ENCODE peak calls at places on chromosome 1, in nine cellular contexts. One of them, this sample, is unnamed.

GRCh38 chr1:63317007-63317813 is 5.2 kb upstream of the FOXD3 start:
- DNase-seq in NCI-H1417: no peak
- DNase-seq in CD4-positive, alpha-beta memory T cell: peak
- DNase-seq in GM03348: peak
- DNase-seq in breast epithelium: peak
- DNase-seq in central memory CD8-positive, alpha-beta T cell: peak
- DNase-seq in left colon: peak
- DNase-seq in pancreas: peak
- DNase-seq in activated CD4-positive, alpha-beta T cell treated with anti-CD3 and anti-CD28 coated beads, Interleukin-2, amount 10 ng/mL, durations not matched to agents 7 days and 5 days: peak
- DNase-seq in this sample: peak

GRCh38 chr1:224528900-224529299 is 87.2 kb upstream of the CNIH3 start:
- DNase-seq in pancreas: no peak
- DNase-seq in NCI-H1417: no peak
- DNase-seq in left colon: no peak
- DNase-seq in GM03348: peak
- DNase-seq in activated CD4-positive, alpha-beta T cell treated with anti-CD3 and anti-CD28 coated beads, Interleukin-2, amount 10 ng/mL, durations not matched to agents 7 days and 5 days: no peak
- DNase-seq in central memory CD8-positive, alpha-beta T cell: no peak
- DNase-seq in CD4-positive, alpha-beta memory T cell: no peak
- DNase-seq in breast epithelium: no peak
- DNase-seq in this sample: no peak

GRCh38 chr1:99348375-99349132 is 84.3 kb downstream of the PLPPR4 start:
- DNase-seq in left colon: no peak
- DNase-seq in activated CD4-positive, alpha-beta T cell treated with anti-CD3 and anti-CD28 coated beads, Interleukin-2, amount 10 ng/mL, durations not matched to agents 7 days and 5 days: no peak
- DNase-seq in CD4-positive, alpha-beta memory T cell: no peak
- DNase-seq in breast epithelium: no peak
- DNase-seq in central memory CD8-positive, alpha-beta T cell: no peak
- DNase-seq in GM03348: no peak
- DNase-seq in NCI-H1417: no peak
- DNase-seq in pancreas: no peak
- DNase-seq in this sample: no peak

GRCh38 chr1:147892216-147892615 is 10.4 kb upstream of the GJA8 start:
- DNase-seq in NCI-H1417: no peak
- DNase-seq in GM03348: no peak
- DNase-seq in pancreas: no peak
- DNase-seq in left colon: no peak
- DNase-seq in central memory CD8-positive, alpha-beta T cell: no peak
- DNase-seq in breast epithelium: no peak
- DNase-seq in CD4-positive, alpha-beta memory T cell: no peak
- DNase-seq in activated CD4-positive, alpha-beta T cell treated with anti-CD3 and anti-CD28 coated beads, Interleukin-2, amount 10 ng/mL, durations not matched to agents 7 days and 5 days: peak
- DNase-seq in this sample: no peak

GRCh38 chr1:11453742-11454442 is 25.1 kb upstream of the DISP3 start:
- DNase-seq in GM03348: no peak
- DNase-seq in NCI-H1417: no peak
- DNase-seq in central memory CD8-positive, alpha-beta T cell: no peak
- DNase-seq in breast epithelium: no peak
- DNase-seq in left colon: no peak
- DNase-seq in pancreas: no peak
- DNase-seq in CD4-positive, alpha-beta memory T cell: no peak
- DNase-seq in activated CD4-positive, alpha-beta T cell treated with anti-CD3 and anti-CD28 coated beads, Interleukin-2, amount 10 ng/mL, durations not matched to agents 7 days and 5 days: no peak
- DNase-seq in this sample: no peak

GRCh38 chr1:14880456-14881316 is 272.9 kb upstream of the TMEM51 start:
- DNase-seq in breast epithelium: no peak
- DNase-seq in activated CD4-positive, alpha-beta T cell treated with anti-CD3 and anti-CD28 coated beads, Interleukin-2, amount 10 ng/mL, durations not matched to agents 7 days and 5 days: no peak
- DNase-seq in CD4-positive, alpha-beta memory T cell: no peak
- DNase-seq in central memory CD8-positive, alpha-beta T cell: no peak
- DNase-seq in left colon: no peak
- DNase-seq in pancreas: no peak
- DNase-seq in GM03348: peak
- DNase-seq in NCI-H1417: no peak
- DNase-seq in this sample: no peak

GRCh38 chr1:102431253-102431652 is 434.5 kb upstream of the OLFM3 start:
- DNase-seq in CD4-positive, alpha-beta memory T cell: no peak
- DNase-seq in NCI-H1417: no peak
- DNase-seq in pancreas: no peak
- DNase-seq in breast epithelium: no peak
- DNase-seq in central memory CD8-positive, alpha-beta T cell: no peak
- DNase-seq in GM03348: no peak
- DNase-seq in left colon: no peak
- DNase-seq in activated CD4-positive, alpha-beta T cell treated with anti-CD3 and anti-CD28 coated beads, Interleukin-2, amount 10 ng/mL, durations not matched to agents 7 days and 5 days: no peak
- DNase-seq in this sample: no peak

GRCh38 chr1:196344462-196344861 is 263.8 kb downstream of the KCNT2 start:
- DNase-seq in NCI-H1417: no peak
- DNase-seq in activated CD4-positive, alpha-beta T cell treated with anti-CD3 and anti-CD28 coated beads, Interleukin-2, amount 10 ng/mL, durations not matched to agents 7 days and 5 days: no peak
- DNase-seq in pancreas: no peak
- DNase-seq in breast epithelium: no peak
- DNase-seq in left colon: no peak
- DNase-seq in central memory CD8-positive, alpha-beta T cell: no peak
- DNase-seq in CD4-positive, alpha-beta memory T cell: no peak
- DNase-seq in GM03348: no peak
- DNase-seq in this sample: no peak

GRCh38 chr1:15848143-15848928 is 829 bp downstream of the SPEN start:
- DNase-seq in CD4-positive, alpha-beta memory T cell: peak
- DNase-seq in pancreas: peak
- DNase-seq in central memory CD8-positive, alpha-beta T cell: peak
- DNase-seq in NCI-H1417: peak
- DNase-seq in GM03348: peak
- DNase-seq in activated CD4-positive, alpha-beta T cell treated with anti-CD3 and anti-CD28 coated beads, Interleukin-2, amount 10 ng/mL, durations not matched to agents 7 days and 5 days: peak
- DNase-seq in breast epithelium: no peak
- DNase-seq in left colon: no peak
- DNase-seq in this sample: peak

GRCh38 chr1:7315316-7315715 is 455.8 kb upstream of the VAMP3 start:
- DNase-seq in breast epithelium: no peak
- DNase-seq in activated CD4-positive, alpha-beta T cell treated with anti-CD3 and anti-CD28 coated beads, Interleukin-2, amount 10 ng/mL, durations not matched to agents 7 days and 5 days: no peak
- DNase-seq in central memory CD8-positive, alpha-beta T cell: no peak
- DNase-seq in pancreas: no peak
- DNase-seq in NCI-H1417: no peak
- DNase-seq in left colon: no peak
- DNase-seq in CD4-positive, alpha-beta memory T cell: no peak
- DNase-seq in GM03348: peak
- DNase-seq in this sample: no peak

GRCh38 chr1:205014772-205015171 is 28.2 kb upstream of the CNTN2 start:
- DNase-seq in GM03348: no peak
- DNase-seq in breast epithelium: no peak
- DNase-seq in left colon: no peak
- DNase-seq in activated CD4-positive, alpha-beta T cell treated with anti-CD3 and anti-CD28 coated beads, Interleukin-2, amount 10 ng/mL, durations not matched to agents 7 days and 5 days: no peak
- DNase-seq in central memory CD8-positive, alpha-beta T cell: no peak
- DNase-seq in NCI-H1417: no peak
- DNase-seq in pancreas: no peak
- DNase-seq in CD4-positive, alpha-beta memory T cell: no peak
- DNase-seq in this sample: no peak

GRCh38 chr1:159009704-159010361 is at the start of gene IFI16:
- DNase-seq in pancreas: no peak
- DNase-seq in left colon: peak
- DNase-seq in CD4-positive, alpha-beta memory T cell: peak
- DNase-seq in central memory CD8-positive, alpha-beta T cell: no peak
- DNase-seq in breast epithelium: peak
- DNase-seq in GM03348: peak
- DNase-seq in NCI-H1417: no peak
- DNase-seq in activated CD4-positive, alpha-beta T cell treated with anti-CD3 and anti-CD28 coated beads, Interleukin-2, amount 10 ng/mL, durations not matched to agents 7 days and 5 days: peak
- DNase-seq in this sample: peak

GRCh38 chr1:167199656-167200055 is 21.0 kb upstream of the POU2F1 start:
- DNase-seq in activated CD4-positive, alpha-beta T cell treated with anti-CD3 and anti-CD28 coated beads, Interleukin-2, amount 10 ng/mL, durations not matched to agents 7 days and 5 days: no peak
- DNase-seq in pancreas: no peak
- DNase-seq in left colon: no peak
- DNase-seq in central memory CD8-positive, alpha-beta T cell: no peak
- DNase-seq in NCI-H1417: no peak
- DNase-seq in breast epithelium: no peak
- DNase-seq in GM03348: no peak
- DNase-seq in CD4-positive, alpha-beta memory T cell: no peak
- DNase-seq in this sample: no peak

GRCh38 chr1:180353930-180354329 is 123.9 kb downstream of the LHX4 start:
- DNase-seq in activated CD4-positive, alpha-beta T cell treated with anti-CD3 and anti-CD28 coated beads, Interleukin-2, amount 10 ng/mL, durations not matched to agents 7 days and 5 days: no peak
- DNase-seq in central memory CD8-positive, alpha-beta T cell: no peak
- DNase-seq in left colon: no peak
- DNase-seq in pancreas: no peak
- DNase-seq in GM03348: no peak
- DNase-seq in NCI-H1417: peak
- DNase-seq in CD4-positive, alpha-beta memory T cell: no peak
- DNase-seq in breast epithelium: no peak
- DNase-seq in this sample: no peak

GRCh38 chr1:156667968-156668709 is 9.1 kb downstream of the NES start:
- DNase-seq in pancreas: peak
- DNase-seq in CD4-positive, alpha-beta memory T cell: no peak
- DNase-seq in breast epithelium: no peak
- DNase-seq in left colon: no peak
- DNase-seq in central memory CD8-positive, alpha-beta T cell: no peak
- DNase-seq in GM03348: no peak
- DNase-seq in NCI-H1417: no peak
- DNase-seq in activated CD4-positive, alpha-beta T cell treated with anti-CD3 and anti-CD28 coated beads, Interleukin-2, amount 10 ng/mL, durations not matched to agents 7 days and 5 days: no peak
- DNase-seq in this sample: no peak

GRCh38 chr1:33348194-33348593 is 27.3 kb upstream of the A3GALT2 start:
- DNase-seq in CD4-positive, alpha-beta memory T cell: no peak
- DNase-seq in central memory CD8-positive, alpha-beta T cell: no peak
- DNase-seq in pancreas: no peak
- DNase-seq in GM03348: no peak
- DNase-seq in breast epithelium: no peak
- DNase-seq in activated CD4-positive, alpha-beta T cell treated with anti-CD3 and anti-CD28 coated beads, Interleukin-2, amount 10 ng/mL, durations not matched to agents 7 days and 5 days: no peak
- DNase-seq in left colon: no peak
- DNase-seq in NCI-H1417: no peak
- DNase-seq in this sample: no peak

GRCh38 chr1:9165396-9165795 is 36.5 kb upstream of the GPR157 start:
- DNase-seq in NCI-H1417: no peak
- DNase-seq in CD4-positive, alpha-beta memory T cell: no peak
- DNase-seq in activated CD4-positive, alpha-beta T cell treated with anti-CD3 and anti-CD28 coated beads, Interleukin-2, amount 10 ng/mL, durations not matched to agents 7 days and 5 days: no peak
- DNase-seq in central memory CD8-positive, alpha-beta T cell: no peak
- DNase-seq in left colon: no peak
- DNase-seq in breast epithelium: no peak
- DNase-seq in GM03348: no peak
- DNase-seq in pancreas: no peak
- DNase-seq in this sample: no peak